ENCODE peak calls at places on chromosomes 5 and 9, in nine cellular contexts. N is M059J; R is stimulated activated CD8-positive, alpha-beta memory T cell treated with anti-CD3 and anti-CD28 coated beads, Interleukin-12 subunit alpha, Interleukin-12 subunit beta, amount 100 ng/mL, for 4 hours; O is HuH-7.5; A is GM03348; P is Calu3; L is foreskin fibroblast; U is smooth muscle cell of the brain vasculature; Z is amniotic epithelial cell. H is an unnamed sample.

GRCh38 chr5:117486879-117487391 is 912.3 kb upstream of the SEMA6A start:
- DNase-seq in A (no peak), P (peak), N (no peak), L (no peak), O (no peak), Z (peak), R (no peak), U (no peak), H (no peak)

GRCh38 chr5:4720831-4721230 is 419.3 kb upstream of the ADAMTS16 start:
- DNase-seq in N (peak), L (no peak), A (no peak), R (no peak), O (no peak), P (no peak), Z (no peak), U (no peak), H (no peak)

GRCh38 chr9:117451336-117451735 is 36.5 kb upstream of the ASTN2 start:
- DNase-seq in R (no peak), L (no peak), N (no peak), P (no peak), O (no peak), A (no peak), U (no peak), Z (no peak), H (no peak)

GRCh38 chr9:131585375-131585774 is 40.1 kb downstream of the PRRT1B start:
- DNase-seq in L (no peak), N (peak), Z (peak), P (no peak), O (no peak), A (no peak), U (no peak), R (peak), H (no peak)

GRCh38 chr5:150637245-150638052 is 3.0 kb upstream of the SYNPO start:
- DNase-seq in U (no peak), A (peak), Z (peak), L (peak), O (peak), R (no peak), N (peak), P (peak), H (no peak)

GRCh38 chr5:134550271-134551214 is 25.1 kb downstream of the JADE2 start:
- DNase-seq in O (no peak), A (no peak), P (no peak), U (no peak), N (peak), Z (peak), R (no peak), L (no peak), H (no peak)

GRCh38 chr5:1288439-1289335 is 6.2 kb downstream of the TERT start:
- DNase-seq in N (no peak), R (no peak), P (no peak), O (no peak), U (no peak), Z (no peak), L (no peak), A (no peak), H (no peak)

GRCh38 chr5:880816-881550 is 11.6 kb downstream of the BRD9 start:
- DNase-seq in R (no peak), O (no peak), L (no peak), Z (no peak), A (no peak), N (no peak), P (no peak), U (no peak), H (no peak)

GRCh38 chr5:103487253-103487652 is 75.3 kb downstream of the NUDT12 start:
- DNase-seq in R (no peak), P (no peak), N (peak), A (peak), U (no peak), Z (peak), L (peak), O (no peak), H (no peak)

GRCh38 chr9:134289241-134289875 is 36.9 kb upstream of the RXRA start:
- DNase-seq in O (no peak), L (no peak), Z (no peak), A (no peak), U (no peak), N (no peak), R (no peak), P (no peak), H (no peak)